ENCODE peak calls at places on chromosomes 5 and 9, in four cellular contexts. One of them, this sample, is unnamed.

GRCh38 chr5:38455797-38456330 is 100.6 kb downstream of the LIFR start:
- DNase-seq in frontal cortex: no peak
- DNase-seq in CD4-positive, alpha-beta T cell: no peak
- DNase-seq in upper lobe of right lung: no peak
- DNase-seq in this sample: no peak

GRCh38 chr9:37683531-37684371 is 33.0 kb downstream of the FRMPD1 start:
- DNase-seq in frontal cortex: no peak
- DNase-seq in CD4-positive, alpha-beta T cell: no peak
- DNase-seq in upper lobe of right lung: no peak
- DNase-seq in this sample: no peak

GRCh38 chr5:177169271-177169670 is 35.7 kb downstream of the NSD1 start:
- DNase-seq in frontal cortex: no peak
- DNase-seq in CD4-positive, alpha-beta T cell: no peak
- DNase-seq in upper lobe of right lung: peak
- DNase-seq in this sample: no peak

GRCh38 chr9:113454914-113455761 is 8.4 kb upstream of the RGS3 start:
- DNase-seq in frontal cortex: no peak
- DNase-seq in CD4-positive, alpha-beta T cell: no peak
- DNase-seq in upper lobe of right lung: no peak
- DNase-seq in this sample: no peak

GRCh38 chr5:94613583-94613982 is 4.8 kb downstream of the KIAA0825 start:
- DNase-seq in frontal cortex: no peak
- DNase-seq in CD4-positive, alpha-beta T cell: no peak
- DNase-seq in upper lobe of right lung: no peak
- DNase-seq in this sample: no peak

GRCh38 chr9:4228606-4229005 is 71.3 kb downstream of the GLIS3 start:
- DNase-seq in frontal cortex: no peak
- DNase-seq in CD4-positive, alpha-beta T cell: no peak
- DNase-seq in upper lobe of right lung: no peak
- DNase-seq in this sample: no peak

GRCh38 chr5:56077796-56078233 is 83.1 kb upstream of the IL6ST start:
- DNase-seq in frontal cortex: no peak
- DNase-seq in CD4-positive, alpha-beta T cell: no peak
- DNase-seq in upper lobe of right lung: no peak
- DNase-seq in this sample: no peak

GRCh38 chr9:36864491-36865410 is 169.3 kb downstream of the PAX5 start:
- DNase-seq in frontal cortex: no peak
- DNase-seq in CD4-positive, alpha-beta T cell: no peak
- DNase-seq in upper lobe of right lung: peak
- DNase-seq in this sample: no peak

GRCh38 chr5:58459860-58460726 is at the start of gene PLK2:
- DNase-seq in frontal cortex: peak
- DNase-seq in CD4-positive, alpha-beta T cell: peak
- DNase-seq in upper lobe of right lung: peak
- DNase-seq in this sample: peak